ENCODE peak calls at places on chromosomes 16 and 17, in seven cellular contexts. One of them, this sample, is unnamed.

GRCh38 chr17:78541488-78542237 is 35.5 kb downstream of the DNAH17 start:
- DNase-seq in dorsolateral prefrontal cortex: no peak
- DNase-seq in AML-193: no peak
- DNase-seq in transverse colon: no peak
- DNase-seq in stimulated activated naive CD8-positive, alpha-beta T cell treated with anti-CD3 and anti-CD28 coated beads, Interleukin-15, Interleukin-2, amounts not matched to agents 100 U/mL and 50 U/mL, for 24 hours: no peak
- DNase-seq in activated naive CD4-positive, alpha-beta T cell treated with anti-CD3 and anti-CD28 coated beads for 36 hours: peak
- DNase-seq in head of caudate nucleus: no peak
- DNase-seq in this sample: no peak

GRCh38 chr17:4204190-4204589 is 59.6 kb downstream of the ANKFY1 start:
- DNase-seq in AML-193: no peak
- DNase-seq in head of caudate nucleus: no peak
- DNase-seq in stimulated activated naive CD8-positive, alpha-beta T cell treated with anti-CD3 and anti-CD28 coated beads, Interleukin-15, Interleukin-2, amounts not matched to agents 100 U/mL and 50 U/mL, for 24 hours: no peak
- DNase-seq in activated naive CD4-positive, alpha-beta T cell treated with anti-CD3 and anti-CD28 coated beads for 36 hours: no peak
- DNase-seq in dorsolateral prefrontal cortex: no peak
- DNase-seq in transverse colon: no peak
- DNase-seq in this sample: no peak

GRCh38 chr16:68760671-68761275 is 23.7 kb downstream of the CDH1 start:
- DNase-seq in stimulated activated naive CD8-positive, alpha-beta T cell treated with anti-CD3 and anti-CD28 coated beads, Interleukin-15, Interleukin-2, amounts not matched to agents 100 U/mL and 50 U/mL, for 24 hours: peak
- DNase-seq in AML-193: no peak
- DNase-seq in transverse colon: peak
- DNase-seq in activated naive CD4-positive, alpha-beta T cell treated with anti-CD3 and anti-CD28 coated beads for 36 hours: peak
- DNase-seq in dorsolateral prefrontal cortex: no peak
- DNase-seq in head of caudate nucleus: peak
- DNase-seq in this sample: peak

GRCh38 chr17:77214743-77215142 is 74.0 kb downstream of the SEC14L1 start:
- DNase-seq in AML-193: peak
- DNase-seq in stimulated activated naive CD8-positive, alpha-beta T cell treated with anti-CD3 and anti-CD28 coated beads, Interleukin-15, Interleukin-2, amounts not matched to agents 100 U/mL and 50 U/mL, for 24 hours: no peak
- DNase-seq in activated naive CD4-positive, alpha-beta T cell treated with anti-CD3 and anti-CD28 coated beads for 36 hours: peak
- DNase-seq in dorsolateral prefrontal cortex: peak
- DNase-seq in transverse colon: peak
- DNase-seq in head of caudate nucleus: peak
- DNase-seq in this sample: peak

GRCh38 chr16:4675864-4676786 is 17.2 kb upstream of the NUDT16L1 start:
- DNase-seq in transverse colon: peak
- DNase-seq in stimulated activated naive CD8-positive, alpha-beta T cell treated with anti-CD3 and anti-CD28 coated beads, Interleukin-15, Interleukin-2, amounts not matched to agents 100 U/mL and 50 U/mL, for 24 hours: peak
- DNase-seq in activated naive CD4-positive, alpha-beta T cell treated with anti-CD3 and anti-CD28 coated beads for 36 hours: peak
- DNase-seq in dorsolateral prefrontal cortex: no peak
- DNase-seq in AML-193: no peak
- DNase-seq in head of caudate nucleus: no peak
- DNase-seq in this sample: no peak

GRCh38 chr17:62892870-62893338 is 73.1 kb upstream of the TANC2 start:
- DNase-seq in transverse colon: peak
- DNase-seq in head of caudate nucleus: no peak
- DNase-seq in dorsolateral prefrontal cortex: no peak
- DNase-seq in AML-193: peak
- DNase-seq in stimulated activated naive CD8-positive, alpha-beta T cell treated with anti-CD3 and anti-CD28 coated beads, Interleukin-15, Interleukin-2, amounts not matched to agents 100 U/mL and 50 U/mL, for 24 hours: peak
- DNase-seq in activated naive CD4-positive, alpha-beta T cell treated with anti-CD3 and anti-CD28 coated beads for 36 hours: peak
- DNase-seq in this sample: no peak

GRCh38 chr16:48113471-48113870 is 42.3 kb downstream of the ABCC12 start:
- DNase-seq in transverse colon: no peak
- DNase-seq in head of caudate nucleus: no peak
- DNase-seq in AML-193: no peak
- DNase-seq in activated naive CD4-positive, alpha-beta T cell treated with anti-CD3 and anti-CD28 coated beads for 36 hours: no peak
- DNase-seq in stimulated activated naive CD8-positive, alpha-beta T cell treated with anti-CD3 and anti-CD28 coated beads, Interleukin-15, Interleukin-2, amounts not matched to agents 100 U/mL and 50 U/mL, for 24 hours: no peak
- DNase-seq in dorsolateral prefrontal cortex: no peak
- DNase-seq in this sample: no peak

GRCh38 chr17:79391808-79392233 is 219.0 kb downstream of the RBFOX3 start:
- DNase-seq in transverse colon: peak
- DNase-seq in head of caudate nucleus: peak
- DNase-seq in activated naive CD4-positive, alpha-beta T cell treated with anti-CD3 and anti-CD28 coated beads for 36 hours: peak
- DNase-seq in dorsolateral prefrontal cortex: peak
- DNase-seq in stimulated activated naive CD8-positive, alpha-beta T cell treated with anti-CD3 and anti-CD28 coated beads, Interleukin-15, Interleukin-2, amounts not matched to agents 100 U/mL and 50 U/mL, for 24 hours: peak
- DNase-seq in AML-193: peak
- DNase-seq in this sample: peak

GRCh38 chr17:76255801-76256429 is 9.2 kb upstream of the UBALD2 start:
- DNase-seq in head of caudate nucleus: no peak
- DNase-seq in dorsolateral prefrontal cortex: no peak
- DNase-seq in activated naive CD4-positive, alpha-beta T cell treated with anti-CD3 and anti-CD28 coated beads for 36 hours: no peak
- DNase-seq in transverse colon: peak
- DNase-seq in AML-193: no peak
- DNase-seq in stimulated activated naive CD8-positive, alpha-beta T cell treated with anti-CD3 and anti-CD28 coated beads, Interleukin-15, Interleukin-2, amounts not matched to agents 100 U/mL and 50 U/mL, for 24 hours: no peak
- DNase-seq in this sample: no peak

GRCh38 chr16:11706180-11706742 is 36.4 kb downstream of the TXNDC11 start:
- DNase-seq in head of caudate nucleus: peak
- DNase-seq in AML-193: no peak
- DNase-seq in transverse colon: peak
- DNase-seq in stimulated activated naive CD8-positive, alpha-beta T cell treated with anti-CD3 and anti-CD28 coated beads, Interleukin-15, Interleukin-2, amounts not matched to agents 100 U/mL and 50 U/mL, for 24 hours: no peak
- DNase-seq in dorsolateral prefrontal cortex: no peak
- DNase-seq in activated naive CD4-positive, alpha-beta T cell treated with anti-CD3 and anti-CD28 coated beads for 36 hours: no peak
- DNase-seq in this sample: peak

GRCh38 chr17:74332763-74333220 is 6.8 kb downstream of the KIF19 start:
- DNase-seq in AML-193: no peak
- DNase-seq in stimulated activated naive CD8-positive, alpha-beta T cell treated with anti-CD3 and anti-CD28 coated beads, Interleukin-15, Interleukin-2, amounts not matched to agents 100 U/mL and 50 U/mL, for 24 hours: no peak
- DNase-seq in head of caudate nucleus: no peak
- DNase-seq in activated naive CD4-positive, alpha-beta T cell treated with anti-CD3 and anti-CD28 coated beads for 36 hours: no peak
- DNase-seq in dorsolateral prefrontal cortex: no peak
- DNase-seq in transverse colon: peak
- DNase-seq in this sample: peak

GRCh38 chr16:87324411-87325275 is 7.5 kb upstream of the C16orf95 start:
- DNase-seq in activated naive CD4-positive, alpha-beta T cell treated with anti-CD3 and anti-CD28 coated beads for 36 hours: peak
- DNase-seq in AML-193: peak
- DNase-seq in stimulated activated naive CD8-positive, alpha-beta T cell treated with anti-CD3 and anti-CD28 coated beads, Interleukin-15, Interleukin-2, amounts not matched to agents 100 U/mL and 50 U/mL, for 24 hours: peak
- DNase-seq in dorsolateral prefrontal cortex: peak
- DNase-seq in head of caudate nucleus: peak
- DNase-seq in transverse colon: peak
- DNase-seq in this sample: peak